ENCODE peak calls at places on chromosomes 12 and 14, in eight cellular contexts. One of them, this sample, is unnamed.

GRCh38 chr12:91326043-91327027 is 143.7 kb upstream of the DCN start:
- DNase-seq in upper lobe of left lung: no peak
- DNase-seq in ovary: peak; percentile 27
- DNase-seq in H1: no peak
- DNase-seq in breast epithelium: no peak
- DNase-seq in heart left ventricle: peak; percentile 47
- DNase-seq in A549: peak; percentile 33
- DNase-seq in IMR-90: peak; percentile 75
- DNase-seq in this sample: no peak

GRCh38 chr12:127723236-127723635 is 543.7 kb upstream of the TMEM132C start:
- DNase-seq in upper lobe of left lung: no peak
- DNase-seq in ovary: no peak
- DNase-seq in H1: no peak
- DNase-seq in breast epithelium: no peak
- DNase-seq in heart left ventricle: no peak
- DNase-seq in A549: no peak
- DNase-seq in IMR-90: no peak
- DNase-seq in this sample: no peak

GRCh38 chr14:44846232-44846824 is 115.4 kb downstream of the KLHL28 start:
- DNase-seq in upper lobe of left lung: no peak
- DNase-seq in ovary: no peak
- DNase-seq in H1: no peak
- DNase-seq in breast epithelium: no peak
- DNase-seq in heart left ventricle: no peak
- DNase-seq in A549: peak; percentile 44
- DNase-seq in IMR-90: peak; percentile 55
- DNase-seq in this sample: no peak

GRCh38 chr12:44720265-44720664 is 155.8 kb downstream of the NELL2 start:
- DNase-seq in upper lobe of left lung: no peak
- DNase-seq in ovary: no peak
- DNase-seq in H1: no peak
- DNase-seq in breast epithelium: no peak
- DNase-seq in heart left ventricle: no peak
- DNase-seq in A549: no peak
- DNase-seq in IMR-90: no peak
- DNase-seq in this sample: no peak

GRCh38 chr14:68695326-68695768 is 97.5 kb downstream of the ZFP36L1 start:
- DNase-seq in upper lobe of left lung: no peak
- DNase-seq in ovary: peak; percentile 53
- DNase-seq in H1: no peak
- DNase-seq in breast epithelium: peak; percentile 34
- DNase-seq in heart left ventricle: no peak
- DNase-seq in A549: peak; percentile 92
- DNase-seq in IMR-90: peak; percentile 100
- DNase-seq in this sample: peak; percentile 89

GRCh38 chr14:96225745-96226151 is 21.1 kb downstream of the BDKRB2 start:
- DNase-seq in upper lobe of left lung: peak; percentile 34
- DNase-seq in ovary: no peak
- DNase-seq in H1: peak; percentile 23
- DNase-seq in breast epithelium: no peak
- DNase-seq in heart left ventricle: peak; percentile 42
- DNase-seq in A549: peak; percentile 41
- DNase-seq in IMR-90: peak; percentile 64
- DNase-seq in this sample: no peak

GRCh38 chr12:57377103-57377840 is 53.6 kb downstream of the R3HDM2 start:
- DNase-seq in upper lobe of left lung: no peak
- DNase-seq in ovary: no peak
- DNase-seq in H1: no peak
- DNase-seq in breast epithelium: no peak
- DNase-seq in heart left ventricle: no peak
- DNase-seq in A549: no peak
- DNase-seq in IMR-90: no peak
- DNase-seq in this sample: no peak

GRCh38 chr12:41932470-41932991 is 212.1 kb downstream of the GXYLT1 start:
- DNase-seq in upper lobe of left lung: peak; percentile 94
- DNase-seq in ovary: peak; percentile 72
- DNase-seq in H1: no peak
- DNase-seq in breast epithelium: peak; percentile 39
- DNase-seq in heart left ventricle: peak; percentile 82
- DNase-seq in A549: no peak
- DNase-seq in IMR-90: no peak
- DNase-seq in this sample: peak; percentile 74

GRCh38 chr14:59004012-59004411 is 184.5 kb upstream of the DAAM1 start:
- DNase-seq in upper lobe of left lung: no peak
- DNase-seq in ovary: no peak
- DNase-seq in H1: no peak
- DNase-seq in breast epithelium: no peak
- DNase-seq in heart left ventricle: no peak
- DNase-seq in A549: no peak
- DNase-seq in IMR-90: peak; percentile 14
- DNase-seq in this sample: no peak

GRCh38 chr14:51283402-51283825 is 43.4 kb downstream of the TMX1 start:
- DNase-seq in upper lobe of left lung: no peak
- DNase-seq in ovary: no peak
- DNase-seq in H1: no peak
- DNase-seq in breast epithelium: no peak
- DNase-seq in heart left ventricle: no peak
- DNase-seq in A549: peak; percentile 81
- DNase-seq in IMR-90: peak; percentile 93
- DNase-seq in this sample: no peak

GRCh38 chr12:30754383-30754749 is 385 bp downstream of the CAPRIN2 start:
- DNase-seq in upper lobe of left lung: no peak
- DNase-seq in ovary: no peak
- DNase-seq in H1: no peak
- DNase-seq in breast epithelium: no peak
- DNase-seq in heart left ventricle: no peak
- DNase-seq in A549: peak; percentile 34
- DNase-seq in IMR-90: no peak
- DNase-seq in this sample: peak; percentile 81

GRCh38 chr12:64219135-64219534 is 3.0 kb downstream of the KICS2 start:
- DNase-seq in upper lobe of left lung: no peak
- DNase-seq in ovary: no peak
- DNase-seq in H1: no peak
- DNase-seq in breast epithelium: no peak
- DNase-seq in heart left ventricle: no peak
- DNase-seq in A549: no peak
- DNase-seq in IMR-90: no peak
- DNase-seq in this sample: no peak

GRCh38 chr14:23414906-23415820 is 7.1 kb upstream of the MYH6 start:
- DNase-seq in upper lobe of left lung: no peak
- DNase-seq in ovary: no peak
- DNase-seq in H1: no peak
- DNase-seq in breast epithelium: no peak
- DNase-seq in heart left ventricle: no peak
- DNase-seq in A549: no peak
- DNase-seq in IMR-90: no peak
- DNase-seq in this sample: no peak

GRCh38 chr14:76784266-76784874 is 23.1 kb downstream of the VASH1 start:
- DNase-seq in upper lobe of left lung: no peak
- DNase-seq in ovary: no peak
- DNase-seq in H1: no peak
- DNase-seq in breast epithelium: no peak
- DNase-seq in heart left ventricle: no peak
- DNase-seq in A549: no peak
- DNase-seq in IMR-90: no peak
- DNase-seq in this sample: no peak

GRCh38 chr14:95495538-95496025 is 20.9 kb downstream of the SYNE3 start:
- DNase-seq in upper lobe of left lung: no peak
- DNase-seq in ovary: no peak
- DNase-seq in H1: no peak
- DNase-seq in breast epithelium: no peak
- DNase-seq in heart left ventricle: no peak
- DNase-seq in A549: no peak
- DNase-seq in IMR-90: no peak
- DNase-seq in this sample: no peak

GRCh38 chr12:98465950-98466349 is 49.4 kb upstream of the TMPO start:
- DNase-seq in upper lobe of left lung: no peak
- DNase-seq in ovary: no peak
- DNase-seq in H1: no peak
- DNase-seq in breast epithelium: no peak
- DNase-seq in heart left ventricle: no peak
- DNase-seq in A549: no peak
- DNase-seq in IMR-90: no peak
- DNase-seq in this sample: no peak

GRCh38 chr12:98469108-98469507 is 46.3 kb upstream of the TMPO start:
- DNase-seq in upper lobe of left lung: no peak
- DNase-seq in ovary: no peak
- DNase-seq in H1: no peak
- DNase-seq in breast epithelium: no peak
- DNase-seq in heart left ventricle: no peak
- DNase-seq in A549: no peak
- DNase-seq in IMR-90: no peak
- DNase-seq in this sample: no peak

GRCh38 chr12:98465505-98465904 is 49.9 kb upstream of the TMPO start:
- DNase-seq in upper lobe of left lung: no peak
- DNase-seq in ovary: no peak
- DNase-seq in H1: no peak
- DNase-seq in breast epithelium: no peak
- DNase-seq in heart left ventricle: no peak
- DNase-seq in A549: no peak
- DNase-seq in IMR-90: no peak
- DNase-seq in this sample: no peak

GRCh38 chr12:98466970-98467369 is 48.4 kb upstream of the TMPO start:
- DNase-seq in upper lobe of left lung: no peak
- DNase-seq in ovary: no peak
- DNase-seq in H1: no peak
- DNase-seq in breast epithelium: no peak
- DNase-seq in heart left ventricle: no peak
- DNase-seq in A549: no peak
- DNase-seq in IMR-90: no peak
- DNase-seq in this sample: no peak

DNA sequence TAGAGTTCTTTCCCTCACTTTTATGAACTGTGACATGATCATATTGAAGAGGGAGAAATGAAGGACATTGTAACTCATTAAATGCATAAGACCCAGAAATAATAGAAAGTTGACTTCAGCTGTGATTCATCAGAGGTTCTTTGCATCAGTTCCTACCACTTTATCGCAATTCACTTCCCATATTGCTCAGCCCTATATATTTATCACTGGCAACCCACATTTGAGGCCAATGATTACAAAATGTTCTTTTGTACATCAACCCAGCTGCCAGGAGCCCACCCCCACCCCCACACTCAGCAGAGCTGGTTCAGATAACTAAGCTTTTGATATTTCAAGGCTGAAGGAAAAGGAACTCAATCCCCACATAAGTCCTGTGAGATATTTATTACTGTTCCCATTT is 51.2 kb upstream of the TMPO start:
- DNase-seq in upper lobe of left lung: no peak
- DNase-seq in ovary: no peak
- DNase-seq in H1: no peak
- DNase-seq in breast epithelium: no peak
- DNase-seq in heart left ventricle: no peak
- DNase-seq in A549: no peak
- DNase-seq in IMR-90: peak; percentile 31
- DNase-seq in this sample: no peak
- H3K4me3 ChIP-seq in upper lobe of left lung: no peak overlapping the region
- H3K4me3 ChIP-seq in ovary: no peak overlapping the region
- H3K4me3 ChIP-seq in H1: no peak overlapping the region
- H3K4me3 ChIP-seq in breast epithelium: no peak overlapping the region
- H3K4me3 ChIP-seq in heart left ventricle: no peak overlapping the region
- H3K4me3 ChIP-seq in A549: no peak overlapping the region
- H3K4me3 ChIP-seq in IMR-90: no peak overlapping the region
- H3K4me3 ChIP-seq in this sample: no peak overlapping the region

GRCh38 chr14:34629657-34630529 is at the start of gene SNX6:
- DNase-seq in upper lobe of left lung: peak; percentile 97
- DNase-seq in ovary: peak; percentile 84
- DNase-seq in H1: peak; percentile 5
- DNase-seq in breast epithelium: peak; percentile 70
- DNase-seq in heart left ventricle: peak; percentile 88
- DNase-seq in A549: peak; percentile 78
- DNase-seq in IMR-90: peak; percentile 70
- DNase-seq in this sample: peak; percentile 90
- TF ChIP-seq POLR2A in upper lobe of left lung: peak; percentile 77
- TF ChIP-seq POLR2A in ovary: peak; percentile 37
- TF ChIP-seq POLR2A in H1: peak; percentile 87
- TF ChIP-seq POLR2A in breast epithelium: peak; percentile 7
- TF ChIP-seq POLR2A in heart left ventricle: no peak
- TF ChIP-seq POLR2A in A549: peak; percentile 62
- TF ChIP-seq POLR2A in IMR-90: peak; percentile 65
- TF ChIP-seq POLR2A in this sample: peak; percentile 76

DNA sequence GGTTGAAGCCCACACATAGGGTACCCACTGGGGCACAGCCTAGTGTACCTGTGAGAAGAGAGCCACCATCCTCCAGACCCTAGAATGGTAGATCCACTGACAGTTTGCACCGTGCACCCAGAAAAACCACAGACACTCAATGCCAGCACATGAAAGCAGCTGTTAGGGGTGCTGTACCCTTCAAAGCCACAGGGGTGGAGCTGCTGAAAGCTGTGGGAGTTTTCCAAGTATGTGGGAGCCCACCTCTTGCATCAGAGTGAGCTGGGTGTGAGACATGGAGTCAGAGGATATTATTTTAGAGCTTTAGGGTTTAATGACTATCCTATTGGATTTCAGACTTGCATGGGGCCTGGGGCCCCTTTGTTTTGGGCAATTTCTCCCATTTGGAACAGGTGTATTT is 30.5 kb downstream of the TSPAN19 start:
- DNase-seq in upper lobe of left lung: no peak
- DNase-seq in ovary: no peak
- DNase-seq in H1: no peak
- DNase-seq in breast epithelium: no peak
- DNase-seq in heart left ventricle: no peak
- DNase-seq in A549: no peak
- DNase-seq in IMR-90: no peak
- DNase-seq in this sample: no peak
- H3K4me3 ChIP-seq in upper lobe of left lung: no peak overlapping the region
- H3K4me3 ChIP-seq in ovary: no peak overlapping the region
- H3K4me3 ChIP-seq in H1: no peak overlapping the region
- H3K4me3 ChIP-seq in breast epithelium: no peak overlapping the region
- H3K4me3 ChIP-seq in heart left ventricle: no peak overlapping the region
- H3K4me3 ChIP-seq in A549: no peak overlapping the region
- H3K4me3 ChIP-seq in IMR-90: no peak overlapping the region
- H3K4me3 ChIP-seq in this sample: no peak overlapping the region

DNA sequence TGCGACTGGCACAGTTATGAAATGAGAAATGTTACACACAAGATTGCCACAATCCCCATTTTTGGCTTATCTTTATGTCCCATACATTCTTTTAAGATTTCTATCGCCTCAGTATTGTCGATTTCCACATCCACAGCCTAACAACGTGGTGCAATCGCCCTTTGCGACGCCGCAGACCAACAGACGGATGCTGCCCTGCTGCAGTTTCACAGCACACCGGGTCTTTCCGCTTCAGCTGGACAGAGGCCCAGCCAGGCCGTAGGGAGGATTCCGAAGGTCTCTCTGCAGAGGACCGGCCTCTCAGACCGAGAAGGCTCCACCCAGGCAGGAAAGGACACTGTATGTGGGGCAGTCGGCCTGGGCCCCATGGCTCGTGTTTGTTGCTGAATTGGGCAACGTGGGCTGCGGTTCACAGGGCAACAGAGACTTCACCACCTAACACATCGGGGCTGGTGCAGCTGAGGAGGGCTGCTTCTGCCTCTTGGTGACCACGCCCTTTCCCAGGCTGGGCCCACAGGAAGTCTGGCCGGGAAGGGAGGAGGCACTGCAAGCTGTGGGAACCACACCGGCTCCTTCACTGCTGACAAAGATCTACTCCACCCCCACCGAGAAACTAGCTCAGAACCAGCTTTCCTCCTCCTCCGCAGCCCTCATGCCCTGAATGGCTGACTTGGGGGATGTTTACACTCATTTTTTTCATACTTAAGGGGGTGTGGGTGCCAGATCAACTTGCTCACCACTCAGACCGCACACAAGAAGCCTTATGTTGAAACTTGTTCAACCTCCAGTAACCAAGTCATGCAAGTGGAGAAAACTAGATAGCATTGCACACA is 32.9 kb upstream of the MDM1 start:
- DNase-seq in upper lobe of left lung: peak; percentile 84
- DNase-seq in ovary: peak; percentile 76
- DNase-seq in H1: no peak
- DNase-seq in breast epithelium: peak; percentile 94
- DNase-seq in heart left ventricle: peak; percentile 90
- DNase-seq in A549: peak; percentile 96
- DNase-seq in IMR-90: peak; percentile 98
- DNase-seq in this sample: peak; percentile 94
- TF ChIP-seq POLR2A in upper lobe of left lung: peak; percentile 74
- TF ChIP-seq POLR2A in ovary: no peak
- TF ChIP-seq POLR2A in H1: peak; percentile 61
- TF ChIP-seq POLR2A in breast epithelium: peak; percentile 10
- TF ChIP-seq POLR2A in heart left ventricle: no peak
- TF ChIP-seq POLR2A in A549: peak; percentile 88
- TF ChIP-seq POLR2A in IMR-90: no peak
- TF ChIP-seq POLR2A in this sample: peak; percentile 26

This sample was measured in suprapubic skin.